ENCODE peak calls at places on chromosomes 3 and 15, in nine cellular contexts. J is upper lobe of right lung, Z is transverse colon, W is pulmonary artery endothelial cell, U is heart left ventricle, D is ELF-1, I is IMR-90, T is NCI-H1694, F is SW 1271. Q is an unnamed sample.

GRCh38 chr15:100966997-100967396 is 47.8 kb downstream of the LRRK1 start:
- DNase-seq in J (no peak), Z (no peak), W (no peak), U (no peak), D (no peak), I (no peak), T (no peak), F (no peak), Q (no peak)

GRCh38 chr15:53808058-53808703 is 48.7 kb upstream of the WDR72 start:
- DNase-seq in J (no peak), Z (no peak), W (no peak), U (no peak), D (no peak), I (no peak), T (no peak), F (no peak), Q (peak)

GRCh38 chr15:55353030-55353429 is 34.0 kb downstream of the PIGB start:
- DNase-seq in J (no peak), Z (no peak), W (no peak), U (no peak), D (no peak), I (no peak), T (no peak), F (no peak), Q (no peak)

GRCh38 chr3:105781871-105782270 is 86.9 kb downstream of the CBLB start:
- DNase-seq in J (no peak), Z (no peak), W (no peak), U (no peak), D (no peak), I (peak), T (no peak), F (no peak), Q (peak)

GRCh38 chr3:9217784-9218513 is 31.5 kb downstream of the SRGAP3 start:
- DNase-seq in J (no peak), Z (no peak), W (no peak), U (no peak), D (no peak), I (no peak), T (peak), F (no peak), Q (no peak)

GRCh38 chr15:52008698-52009434 is 10.2 kb upstream of the MAPK6 start:
- DNase-seq in J (no peak), Z (no peak), W (no peak), U (no peak), D (peak), I (no peak), T (no peak), F (no peak), Q (no peak)

GRCh38 chr3:10968390-10968789 is 24.2 kb upstream of the SLC6A1 start:
- DNase-seq in J (no peak), Z (no peak), W (no peak), U (no peak), D (peak), I (no peak), T (no peak), F (no peak), Q (no peak)

GRCh38 chr3:101351834-101352233 is 31.5 kb upstream of the IMPG2 start:
- DNase-seq in J (no peak), Z (no peak), W (no peak), U (no peak), D (no peak), I (peak), T (no peak), F (no peak), Q (peak)

GRCh38 chr3:66075281-66075680 is 36.6 kb upstream of the MAGI1 start:
- DNase-seq in J (no peak), Z (no peak), W (no peak), U (no peak), D (no peak), I (peak), T (no peak), F (no peak), Q (peak)

GRCh38 chr15:78615151-78615589 is 5.6 kb downstream of the CHRNA3 start:
- DNase-seq in J (peak), Z (no peak), W (no peak), U (no peak), D (no peak), I (no peak), T (no peak), F (no peak), Q (no peak)

GRCh38 chr3:42014949-42015533 is 53.1 kb upstream of the ULK4 start:
- DNase-seq in J (no peak), Z (peak), W (no peak), U (peak), D (peak), I (no peak), T (no peak), F (no peak), Q (peak)

GRCh38 chr3:60440869-60441268 is 810.4 kb downstream of the FHIT start:
- DNase-seq in J (no peak), Z (no peak), W (no peak), U (no peak), D (no peak), I (no peak), T (no peak), F (no peak), Q (no peak)

GRCh38 chr15:78461171-78461881 is 23.3 kb downstream of the IREB2 start:
- DNase-seq in J (no peak), Z (no peak), W (no peak), U (no peak), D (no peak), I (no peak), T (no peak), F (no peak), Q (no peak)

GRCh38 chr15:65334586-65335231 is 30.2 kb downstream of the RNU5B-1 start:
- DNase-seq in J (no peak), Z (no peak), W (no peak), U (no peak), D (peak), I (no peak), T (no peak), F (no peak), Q (no peak)

GRCh38 chr3:88057650-88058321 is 1.0 kb downstream of the CGGBP1 start:
- DNase-seq in J (no peak), Z (no peak), W (no peak), U (no peak), D (peak), I (peak), T (no peak), F (no peak), Q (peak)

GRCh38 chr3:121748638-121749275 is 784 bp downstream of the GOLGB1 start:
- DNase-seq in J (no peak), Z (peak), W (no peak), U (no peak), D (no peak), I (peak), T (no peak), F (no peak), Q (peak)

GRCh38 chr15:93088200-93088980 is 621 bp downstream of the RGMA start:
- DNase-seq in J (peak), Z (no peak), W (no peak), U (peak), D (peak), I (no peak), T (no peak), F (no peak), Q (peak)

GRCh38 chr15:75659928-75660645 is 12.4 kb downstream of the SNX33 start:
- DNase-seq in J (no peak), Z (no peak), W (no peak), U (peak), D (no peak), I (no peak), T (peak), F (no peak), Q (peak)

GRCh38 chr3:164912916-164913315 is 165.4 kb downstream of the SI start:
- DNase-seq in J (no peak), Z (no peak), W (no peak), U (no peak), D (no peak), I (no peak), T (no peak), F (no peak), Q (no peak)

GRCh38 chr15:78390242-78390641 is 47.8 kb upstream of the IREB2 start:
- DNase-seq in J (no peak), Z (no peak), W (no peak), U (no peak), D (no peak), I (no peak), T (no peak), F (no peak), Q (no peak)

GRCh38 chr3:25448750-25449684 is 21.0 kb downstream of the RARB start:
- DNase-seq in J (peak), Z (peak), W (peak), U (peak), D (peak), I (peak), T (no peak), F (no peak), Q (peak)

GRCh38 chr3:16550676-16551341 is 37.3 kb upstream of the RFTN1 start:
- DNase-seq in J (no peak), Z (peak), W (peak), U (peak), D (peak), I (peak), T (peak), F (peak), Q (peak)

GRCh38 chr15:83973816-83974215 is 261.8 kb upstream of the GOLGA6L4 start:
- DNase-seq in J (no peak), Z (no peak), W (no peak), U (no peak), D (peak), I (peak), T (no peak), F (no peak), Q (peak)

GRCh38 chr15:70156781-70157261 is 59.1 kb upstream of the TLE3 start:
- DNase-seq in J (peak), Z (no peak), W (no peak), U (peak), D (no peak), I (peak), T (no peak), F (no peak), Q (peak)

GRCh38 chr3:11498646-11499045 is 145.1 kb downstream of the VGLL4 start:
- DNase-seq in J (peak), Z (peak), W (no peak), U (peak), D (peak), I (peak), T (no peak), F (no peak), Q (peak)

GRCh38 chr15:92018535-92019239 is 165.2 kb downstream of the SLCO3A1 start:
- DNase-seq in J (no peak), Z (no peak), W (no peak), U (no peak), D (no peak), I (no peak), T (peak), F (no peak), Q (no peak)

GRCh38 chr3:112167758-112168157 is 34.7 kb upstream of the GCSAM start:
- DNase-seq in J (no peak), Z (no peak), W (no peak), U (no peak), D (no peak), I (no peak), T (no peak), F (no peak), Q (no peak)

GRCh38 chr3:120742198-120743080 is at the start of the genes GTF2E1 and RABL3:
- DNase-seq in J (peak), Z (peak), W (peak), U (peak), D (peak), I (peak), T (peak), F (peak), Q (peak)

Q was measured in GM23248.